ENCODE peak calls at places on chromosomes 6 and 20, in seven cellular contexts. I is GM13977; Q is hippocampal formation; P is effector memory CD8-positive, alpha-beta T cell; N is EL; A is left ventricle myocardium superior; T is pancreas. K is an unnamed sample.

GRCh38 chr6:133632206-133632605 is 256.7 kb upstream of the TCF21 start:
- DNase-seq in N (peak; percentile 61), T (no peak), Q (no peak), A (no peak), P (no peak), I (no peak), K (no peak)

GRCh38 chr6:125950293-125950692 is 6.3 kb upstream of the HINT3 start:
- DNase-seq in N (peak; percentile 87), Q (no peak), I (no peak), A (no peak), T (no peak), P (no peak), K (no peak)

GRCh38 chr20:46230811-46231282 is 77.5 kb downstream of the CDH22 start:
- DNase-seq in P (no peak), N (peak; percentile 17), A (peak; percentile 71), I (no peak), Q (no peak), T (no peak), K (peak; percentile 59)

GRCh38 chr20:24102749-24103148 is 114.2 kb upstream of the GGTLC1 start:
- DNase-seq in N (no peak), Q (no peak), I (no peak), T (no peak), A (no peak), P (no peak), K (no peak)

GRCh38 chr6:127266892-127267741 is 453 bp downstream of the RNF146 start:
- DNase-seq in P (peak; percentile 44), T (peak; percentile 60), A (peak; percentile 78), Q (peak; percentile 78), I (peak; percentile 81), N (peak; percentile 62), K (peak; percentile 77)

GRCh38 chr6:102746941-102747340 is 1353.4 kb downstream of the GRIK2 start:
- DNase-seq in P (no peak), T (no peak), A (no peak), Q (no peak), I (no peak), N (no peak), K (no peak)

GRCh38 chr20:24956001-24956761 is 7.1 kb downstream of the CST7 start:
- DNase-seq in T (no peak), Q (no peak), A (no peak), N (no peak), I (no peak), P (no peak), K (no peak)

GRCh38 chr20:61779176-61779965 is 286.3 kb downstream of the TAF4 start:
- DNase-seq in T (no peak), A (no peak), I (no peak), N (no peak), Q (no peak), P (no peak), K (no peak)

GRCh38 chr20:42183147-42183546 is 565.0 kb upstream of the CHD6 start:
- DNase-seq in T (no peak), Q (no peak), I (no peak), A (no peak), P (no peak), N (no peak), K (no peak)

GRCh38 chr6:3026811-3027626 is 27.3 kb downstream of the NQO2 start:
- DNase-seq in N (no peak), I (peak; percentile 89), Q (no peak), T (no peak), A (no peak), P (peak; percentile 23), K (no peak)

GRCh38 chr20:51800769-51801219 is 1.5 kb downstream of the SALL4 start:
- DNase-seq in N (peak; percentile 17), P (no peak), A (no peak), I (peak; percentile 39), T (peak; percentile 29), Q (no peak), K (no peak)

GRCh38 chr6:82976179-82976578 is 89.5 kb downstream of the UBE3D start:
- DNase-seq in I (no peak), Q (no peak), P (no peak), N (no peak), T (no peak), A (no peak), K (no peak)

GRCh38 chr6:153044295-153044694 is 41.8 kb upstream of the MTRF1L start:
- DNase-seq in P (no peak), A (no peak), T (no peak), N (no peak), Q (no peak), I (no peak), K (no peak)

GRCh38 chr20:62346398-62347150 is 20.5 kb downstream of the LAMA5 start:
- DNase-seq in I (no peak), T (peak; percentile 29), P (no peak), A (peak; percentile 25), N (no peak), Q (no peak), K (peak; percentile 35)

GRCh38 chr20:51092238-51092822 is 69.4 kb upstream of the KCNG1 start:
- DNase-seq in A (no peak), Q (no peak), T (no peak), N (no peak), P (no peak), I (no peak), K (no peak)

GRCh38 chr20:49461894-49462293 is 20.6 kb downstream of the KCNB1 start:
- DNase-seq in A (no peak), N (no peak), I (no peak), T (no peak), Q (no peak), P (no peak), K (no peak)

GRCh38 chr6:84568971-84569370 is 195.4 kb downstream of the TBX18 start:
- DNase-seq in P (no peak), Q (no peak), A (no peak), T (no peak), N (peak; percentile 46), I (no peak), K (no peak)

GRCh38 chr20:43916875-43917371 is 2.3 kb downstream of the TOX2 start:
- DNase-seq in T (no peak), I (peak; percentile 51), A (no peak), N (no peak), Q (no peak), P (no peak), K (no peak)

GRCh38 chr6:54428437-54428836 is 120.2 kb downstream of the TINAG start:
- DNase-seq in N (no peak), I (peak; percentile 31), Q (no peak), T (no peak), A (no peak), P (no peak), K (no peak)

GRCh38 chr6:107418118-107418517 is 41.2 kb downstream of the PDSS2 start:
- DNase-seq in T (no peak), P (no peak), I (peak; percentile 19), Q (no peak), A (no peak), N (peak; percentile 29), K (no peak)

GRCh38 chr20:4809707-4810106 is 88.0 kb downstream of the PRND start:
- DNase-seq in P (no peak), T (no peak), N (no peak), I (no peak), A (no peak), Q (no peak), K (no peak)

GRCh38 chr6:104229057-104229456 is 630.7 kb downstream of the HACE1 start:
- DNase-seq in N (no peak), A (no peak), T (no peak), P (no peak), I (no peak), Q (no peak), K (no peak)

GRCh38 chr20:59618131-59618530 is 13.8 kb downstream of the PHACTR3 start:
- DNase-seq in A (no peak), T (no peak), N (no peak), P (no peak), Q (no peak), I (no peak), K (no peak)

GRCh38 chr6:69366831-69367230 is 430.0 kb downstream of the LMBRD1 start:
- DNase-seq in T (no peak), N (no peak), P (no peak), Q (no peak), I (no peak), A (no peak), K (no peak)

GRCh38 chr6:10722570-10722819 is 375 bp upstream of the TMEM14C start:
- DNase-seq in P (no peak), I (no peak), Q (no peak), A (no peak), T (no peak), N (no peak), K (no peak)

GRCh38 chr6:24836116-24836515 is 37.4 kb upstream of the ARMH2 start:
- DNase-seq in I (no peak), N (no peak), P (no peak), T (no peak), Q (no peak), A (no peak), K (no peak)

GRCh38 chr6:13420269-13420668 is 67.1 kb downstream of the GFOD1 start:
- DNase-seq in A (no peak), T (no peak), Q (no peak), P (no peak), N (peak; percentile 11), I (no peak), K (no peak)

GRCh38 chr6:150865406-150866146 is at the start of gene MTHFD1L:
- DNase-seq in P (peak; percentile 56), A (peak; percentile 83), T (peak; percentile 81), N (peak; percentile 88), Q (peak; percentile 54), I (peak; percentile 88), K (peak; percentile 82)